ENCODE peak calls at places on chromosomes 12 and 14, in four cellular contexts. Q, F, Y and H are unnamed samples.

GRCh38 chr12:48004039-48004940 is at the start of gene COL2A1:
- DNase-seq in Q (no peak), F (no peak), Y (peak), H (no peak)

GRCh38 chr12:39622306-39622705 is 2.7 kb upstream of the ABCD2 start:
- DNase-seq in Q (no peak), F (no peak), Y (no peak), H (no peak)

GRCh38 chr12:106080786-106081185 is 58.0 kb downstream of the NUAK1 start:
- DNase-seq in Q (no peak), F (no peak), Y (no peak), H (no peak)

GRCh38 chr14:75636100-75636692 is 24.5 kb downstream of the ERG28 start:
- DNase-seq in Q (peak), F (no peak), Y (no peak), H (no peak)

GRCh38 chr14:100078997-100079561 is 13.9 kb downstream of the EVL start:
- DNase-seq in Q (peak), F (peak), Y (peak), H (no peak)

GRCh38 chr14:50397461-50398196 is 948 bp upstream of the CDKL1 start:
- DNase-seq in Q (no peak), F (peak), Y (peak), H (no peak)

GRCh38 chr14:50830044-50830931 is 674 bp downstream of the NIN start:
- DNase-seq in Q (peak), F (peak), Y (peak), H (peak)

GRCh38 chr14:102690509-102691286 is 86.6 kb upstream of the TRAF3 start:
- DNase-seq in Q (no peak), F (no peak), Y (no peak), H (no peak)

GRCh38 chr12:124745891-124746570 is 117.6 kb downstream of the SCARB1 start:
- DNase-seq in Q (peak), F (peak), Y (peak), H (peak)

GRCh38 chr14:77043177-77043983 is 14.9 kb upstream of the IRF2BPL start:
- DNase-seq in Q (peak), F (peak), Y (peak), H (no peak)

GRCh38 chr12:754238-754816 is 1.9 kb downstream of the WNK1 start:
- DNase-seq in Q (no peak), F (peak), Y (peak), H (no peak)

GRCh38 chr12:31618228-31619025 is 27.5 kb upstream of the DENND5B start:
- DNase-seq in Q (peak), F (peak), Y (no peak), H (no peak)

GRCh38 chr14:102317564-102318248 is 1.8 kb upstream of the ZNF839 start:
- DNase-seq in Q (no peak), F (peak), Y (peak), H (no peak)

GRCh38 chr12:32756476-32757158 is 920 bp upstream of the YARS2 start:
- DNase-seq in Q (no peak), F (no peak), Y (peak), H (no peak)

GRCh38 chr12:27711312-27711682 is 665 bp downstream of the MRPS35 start:
- DNase-seq in Q (peak), F (peak), Y (peak), H (no peak)
- H3K27ac ChIP-seq in Q (peak), F (peak), Y (peak), H (peak)

GRCh38 chr12:88594780-88595179 is 14.5 kb upstream of the KITLG start:
- DNase-seq in Q (no peak), F (no peak), Y (no peak), H (no peak)
- H3K27ac ChIP-seq in Q (no peak), F (no peak), Y (no peak), H (no peak)

DNA sequence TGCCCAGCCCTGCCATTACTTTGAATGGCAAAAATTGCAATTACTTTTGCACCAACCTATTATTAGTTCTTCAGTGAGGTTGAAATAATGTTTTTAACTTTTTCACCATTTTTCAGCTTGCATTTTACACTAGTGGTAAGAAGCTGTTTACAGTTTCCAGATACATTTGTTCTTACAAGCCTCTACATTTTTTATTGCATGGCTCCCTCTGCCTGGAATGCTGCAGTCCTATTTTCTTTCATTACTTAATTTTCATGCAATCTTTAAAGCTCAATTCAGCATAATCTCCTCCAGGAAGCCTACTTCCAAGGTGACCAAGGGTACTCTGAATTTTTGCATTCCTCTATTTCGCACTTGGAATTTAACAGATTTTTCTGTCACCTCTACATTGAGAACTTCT is 33.4 kb downstream of the CCER1 start:
- DNase-seq in Q (no peak), F (no peak), Y (no peak), H (no peak)
- H3K27ac ChIP-seq in Q (peak), F (no peak), Y (no peak), H (no peak)

GRCh38 chr12:72178244-72178643 is 93.9 kb upstream of the TRHDE start:
- DNase-seq in Q (no peak), F (no peak), Y (no peak), H (no peak)

GRCh38 chr12:72179841-72180240 is 92.3 kb upstream of the TRHDE start:
- DNase-seq in Q (no peak), F (no peak), Y (no peak), H (no peak)

DNA sequence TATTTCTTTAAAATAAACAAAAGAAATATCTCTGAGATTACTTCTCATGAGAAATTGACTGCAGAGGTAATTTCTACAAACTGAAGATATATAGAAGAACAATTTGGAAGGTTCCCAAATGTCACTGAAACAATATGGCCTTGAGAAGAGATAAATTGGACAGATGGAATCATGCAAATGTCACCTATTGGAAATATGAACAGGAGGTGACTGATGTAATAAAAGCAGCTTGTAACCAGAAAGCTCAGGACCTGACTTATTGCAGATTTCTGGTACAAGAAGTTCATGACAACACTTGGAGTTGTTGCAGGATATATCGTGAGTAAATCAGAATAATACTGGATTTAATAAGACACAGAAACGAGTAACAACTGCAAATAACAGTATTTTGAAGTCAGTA is 93.3 kb upstream of the TRHDE start:
- DNase-seq in Q (no peak), F (no peak), Y (no peak), H (no peak)
- H3K27ac ChIP-seq in Q (no peak), F (no peak), Y (no peak), H (no peak)

DNA sequence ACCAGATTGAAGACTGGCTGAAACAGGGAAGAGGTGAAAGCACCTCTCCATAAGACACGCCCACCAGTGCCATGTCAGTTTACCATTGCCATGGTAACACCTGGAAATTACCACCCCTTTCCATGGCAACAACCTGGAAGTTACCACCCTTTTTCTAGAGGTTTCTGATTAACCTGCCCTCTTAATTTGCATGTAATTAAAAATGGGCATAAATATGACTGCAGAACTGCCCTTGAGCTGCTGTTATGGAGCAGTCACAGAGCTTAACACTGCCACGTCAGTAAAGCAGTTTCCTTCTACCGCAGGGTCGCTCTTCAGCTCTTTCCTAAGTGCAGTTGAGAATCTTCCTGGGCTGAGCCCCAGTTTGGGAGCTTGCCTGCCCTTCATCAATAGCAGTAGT is 55.2 kb downstream of the RASSF3 start:
- DNase-seq in Q (no peak), F (no peak), Y (no peak), H (no peak)
- H3K27ac ChIP-seq in Q (no peak), F (peak), Y (no peak), H (peak)

DNA sequence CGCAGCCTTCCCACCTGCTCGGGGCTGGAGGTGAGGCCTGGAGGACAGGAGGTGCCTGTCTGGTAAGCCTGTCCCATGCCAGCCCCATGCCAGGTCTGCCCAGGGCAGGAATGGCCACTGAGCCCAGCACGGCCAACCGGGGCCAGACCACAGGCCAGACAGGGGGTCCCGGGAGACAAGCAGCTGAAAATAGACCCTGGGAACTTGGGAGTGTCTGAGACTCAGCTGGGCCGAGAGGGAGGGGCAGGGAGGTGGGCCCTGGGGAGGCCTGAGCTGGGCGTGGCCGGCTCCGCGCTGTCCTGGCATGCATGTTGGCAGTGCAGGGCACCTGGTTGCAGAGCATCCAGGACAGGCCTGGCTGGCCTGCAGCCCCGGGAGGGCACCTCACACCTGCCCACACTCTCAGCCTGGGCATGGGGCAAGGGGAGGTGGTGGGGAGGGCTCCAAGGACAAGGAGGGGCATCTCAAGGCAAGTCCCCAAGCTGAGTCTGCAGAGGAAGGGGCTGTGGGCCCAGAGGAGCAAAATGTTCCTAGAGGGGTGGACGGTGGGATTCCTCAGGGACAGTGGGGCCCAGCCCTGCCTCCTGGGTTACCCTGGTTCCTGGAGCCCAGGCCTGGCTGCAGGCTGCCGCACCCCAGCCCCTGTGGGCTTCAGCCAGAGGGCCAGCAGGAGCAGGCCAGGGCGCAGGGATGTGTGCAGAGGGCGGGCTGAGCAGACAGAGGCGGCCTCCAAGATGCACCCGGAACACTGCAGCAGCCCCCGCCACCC is 3.2 kb upstream of the CRIP1 start:
- DNase-seq in Q (no peak), F (no peak), Y (no peak), H (no peak)
- H3K27ac ChIP-seq in Q (no peak), F (no peak), Y (no peak), H (peak)

DNA sequence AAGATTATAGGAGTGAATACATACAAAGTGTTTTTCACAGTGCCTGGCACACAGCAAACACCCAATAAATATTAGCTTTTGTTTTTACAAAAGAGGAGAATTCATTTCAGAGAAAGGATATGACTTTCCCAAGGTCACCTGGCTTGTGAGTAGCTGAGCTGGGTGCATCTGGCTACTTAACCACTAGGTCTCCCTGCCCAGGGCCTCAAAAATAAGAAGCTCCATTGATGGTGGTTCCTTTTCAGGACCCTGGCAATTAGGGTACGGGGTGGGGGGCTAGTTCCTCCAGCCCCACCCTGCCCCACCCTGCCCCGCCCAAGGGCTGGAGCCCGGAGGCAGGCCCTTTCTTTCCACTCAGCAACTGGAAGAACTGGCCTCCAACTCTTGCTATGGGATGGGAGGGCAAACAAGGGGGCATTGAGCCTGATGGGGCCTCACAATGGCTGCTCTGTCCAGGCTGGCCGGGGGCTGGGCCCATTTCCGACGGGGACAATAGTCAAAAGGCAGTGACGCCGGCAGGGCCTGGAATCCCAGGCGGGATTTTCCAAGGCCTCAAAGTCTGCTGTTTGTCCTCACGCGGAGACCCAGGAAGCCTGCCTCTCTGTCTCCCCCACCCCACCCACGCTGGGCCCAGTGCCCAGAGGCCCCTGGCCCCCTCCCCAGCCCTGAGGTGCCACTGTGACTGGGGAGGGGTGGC is 8.2 kb upstream of the ATG101 start:
- DNase-seq in Q (no peak), F (no peak), Y (no peak), H (no peak)
- H3K27ac ChIP-seq in Q (no peak), F (no peak), Y (no peak), H (no peak)